ENCODE peak calls at places on chromosomes 5 and 9, in seven cellular contexts. C is psoas muscle, G is foreskin fibroblast, V is neural crest cell, W is A673, X is tibial nerve, M is astrocyte. Y is an unnamed sample.

GRCh38 chr5:33537240-33537639 is 96.5 kb downstream of the TARS1 start:
- DNase-seq in C (no peak), G (no peak), V (no peak), W (no peak), X (no peak), M (peak; percentile 8), Y (no peak)

GRCh38 chr9:23644326-23644725 is 181.7 kb downstream of the ELAVL2 start:
- DNase-seq in C (no peak), G (no peak), V (no peak), W (no peak), X (no peak), M (no peak), Y (no peak)

GRCh38 chr5:168706655-168707069 is 127.5 kb upstream of the PANK3 start:
- DNase-seq in C (no peak), G (peak; percentile 66), V (peak; percentile 38), W (peak; percentile 51), X (no peak), M (peak; percentile 29), Y (no peak)

GRCh38 chr9:134494273-134494815 is 147.3 kb upstream of the COL5A1 start:
- DNase-seq in C (no peak), G (no peak), V (no peak), W (no peak), X (peak; percentile 2), M (no peak), Y (no peak)

GRCh38 chr9:121995997-121996396 is 97.1 kb downstream of the TTLL11 start:
- DNase-seq in C (no peak), G (no peak), V (no peak), W (no peak), X (no peak), M (no peak), Y (no peak)

GRCh38 chr9:100322954-100323536 is 29.7 kb downstream of the TEX10 start:
- DNase-seq in C (no peak), G (peak; percentile 59), V (peak; percentile 44), W (peak; percentile 65), X (no peak), M (peak; percentile 23), Y (no peak)

GRCh38 chr5:169805937-169806700 is 169.0 kb downstream of the DOCK2 start:
- DNase-seq in C (no peak), G (no peak), V (no peak), W (no peak), X (no peak), M (no peak), Y (no peak)

GRCh38 chr5:77851229-77852067 is 75.3 kb upstream of the TBCA start:
- DNase-seq in C (peak; percentile 25), G (peak; percentile 58), V (peak; percentile 29), W (peak; percentile 42), X (no peak), M (no peak), Y (no peak)

GRCh38 chr5:4005335-4005734 is 409.7 kb downstream of the IRX1 start:
- DNase-seq in C (no peak), G (no peak), V (no peak), W (no peak), X (no peak), M (no peak), Y (no peak)

GRCh38 chr5:140131967-140132409 is 6.3 kb downstream of the IGIP start:
- DNase-seq in C (peak; percentile 44), G (peak; percentile 96), V (no peak), W (peak; percentile 35), X (no peak), M (peak; percentile 96), Y (no peak)

GRCh38 chr5:10201223-10201868 is 48.3 kb downstream of the ATPSCKMT start:
- DNase-seq in C (no peak), G (peak; percentile 25), V (peak; percentile 9), W (no peak), X (no peak), M (no peak), Y (no peak)

GRCh38 chr5:86332851-86333250 is 284.9 kb upstream of the COX7C start:
- DNase-seq in C (no peak), G (no peak), V (no peak), W (no peak), X (no peak), M (no peak), Y (no peak)

GRCh38 chr5:86337667-86338460 is 279.9 kb upstream of the COX7C start:
- DNase-seq in C (no peak), G (no peak), V (no peak), W (no peak), X (no peak), M (no peak), Y (no peak)
- TF ChIP-seq CTCF in C (no peak), G (no peak), V (no peak), W (no peak), X (no peak), M (no peak), Y (no peak)

GRCh38 chr9:28052104-28052503 is 478.8 kb upstream of the C9orf72 start:
- DNase-seq in C (no peak), G (no peak), V (no peak), W (no peak), X (no peak), M (no peak), Y (no peak)

GRCh38 chr9:28056006-28056405 is 482.7 kb upstream of the C9orf72 start:
- DNase-seq in C (no peak), G (peak; percentile 29), V (no peak), W (no peak), X (no peak), M (no peak), Y (no peak)

GRCh38 chr9:28051559-28051958 is 478.3 kb upstream of the C9orf72 start:
- DNase-seq in C (no peak), G (peak; percentile 10), V (no peak), W (peak; percentile 7), X (no peak), M (peak; percentile 22), Y (no peak)

GRCh38 chr9:28053378-28053777 is 480.1 kb upstream of the C9orf72 start:
- DNase-seq in C (no peak), G (no peak), V (no peak), W (no peak), X (no peak), M (no peak), Y (no peak)

DNA sequence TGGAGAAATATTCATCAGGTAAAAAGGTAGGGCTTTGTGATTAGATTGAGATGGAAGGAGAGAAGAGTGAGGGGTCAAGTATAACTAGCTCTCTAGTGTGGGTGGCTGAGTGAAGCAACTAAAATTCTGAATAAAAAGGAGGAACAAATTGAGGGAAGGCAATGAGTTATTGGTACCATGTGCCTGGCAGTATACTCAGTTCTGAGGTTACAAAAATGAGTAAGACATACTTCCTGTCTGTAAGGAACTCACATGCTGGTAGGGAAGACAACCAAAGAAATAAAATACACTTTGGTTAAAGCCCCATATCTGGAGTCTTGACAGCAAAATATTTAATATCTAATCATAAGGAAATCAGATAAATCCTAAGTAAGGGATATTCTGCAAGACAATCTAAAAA is 476.8 kb upstream of the C9orf72 start:
- DNase-seq in C (no peak), G (peak; percentile 8), V (no peak), W (no peak), X (no peak), M (no peak), Y (no peak)
- TF ChIP-seq CTCF in C (no peak), G (no peak), V (no peak), W (no peak), X (no peak), M (no peak), Y (no peak)

GRCh38 chr9:92911496-92912475 is 33.9 kb upstream of the ZNF484 start:
- DNase-seq in C (no peak), G (no peak), V (no peak), W (no peak), X (no peak), M (no peak), Y (no peak)
- TF ChIP-seq CTCF in C (no peak), G (no peak), V (no peak), W (no peak), X (no peak), M (no peak), Y (no peak)

GRCh38 chr5:111834926-111835599 is 78.1 kb upstream of the NREP start:
- DNase-seq in C (no peak), G (peak; percentile 33), V (no peak), W (no peak), X (no peak), M (peak; percentile 71), Y (no peak)
- TF ChIP-seq CTCF in C (no peak), G (no peak), V (no peak), W (no peak), X (no peak), M (no peak), Y (no peak)

DNA sequence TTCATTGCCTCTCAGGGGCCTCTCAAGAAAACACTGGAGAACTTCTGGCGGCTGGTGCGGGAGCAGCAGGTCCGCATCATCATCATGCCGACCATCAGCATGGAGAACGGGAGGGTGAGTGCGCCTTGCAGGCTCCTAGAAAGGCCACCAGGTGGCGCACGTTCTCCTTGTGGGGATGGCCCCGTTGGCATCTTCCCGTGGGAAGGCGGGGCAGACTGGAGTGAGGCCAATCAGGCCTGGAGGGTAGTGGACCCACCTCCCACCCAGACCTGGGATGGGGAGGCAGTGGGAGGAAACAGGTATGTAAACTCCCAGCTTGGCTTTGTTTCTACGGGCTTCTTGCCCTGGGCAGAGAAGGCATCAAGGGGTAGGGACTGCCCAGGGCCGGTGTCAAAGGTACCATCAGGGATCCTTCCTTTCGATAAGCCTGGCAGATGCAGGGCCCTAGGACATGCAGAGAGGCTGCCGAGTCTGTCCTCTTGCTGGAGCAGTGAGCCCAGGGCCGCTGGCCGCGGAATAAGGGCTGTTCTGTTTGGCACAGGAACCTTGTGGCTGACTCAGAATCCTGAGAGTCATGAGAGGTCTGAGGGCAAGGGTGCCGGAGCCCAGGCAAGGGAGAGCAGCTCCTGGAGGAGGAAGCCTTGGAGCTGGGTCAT is 18.9 kb upstream of the SPTLC1 start:
- DNase-seq in C (peak; percentile 74), G (peak; percentile 88), V (peak; percentile 85), W (peak; percentile 88), X (peak; percentile 66), M (peak; percentile 53), Y (peak; percentile 85)
- TF ChIP-seq CTCF in C (peak; percentile 87), G (peak; percentile 97), V (peak; percentile 98), W (peak; percentile 97), X (peak; percentile 91), M (peak; percentile 75), Y (peak; percentile 82)

GRCh38 chr5:142913728-142914338 is 143.7 kb downstream of the ARHGAP26 start:
- DNase-seq in C (no peak), G (no peak), V (no peak), W (peak; percentile 56), X (no peak), M (no peak), Y (no peak)
- TF ChIP-seq CTCF in C (no peak), G (no peak), V (no peak), W (peak; percentile 58), X (no peak), M (no peak), Y (peak; percentile 4)